ENCODE peak calls at places on chromosomes 12 and 14, in seven cellular contexts. I, P, J, Q, L, G and X are unnamed samples.

GRCh38 chr12:118842753-118843335 is 138.5 kb upstream of the SRRM4 start:
- DNase-seq in I (no peak), P (no peak), J (no peak), Q (no peak), L (no peak), G (no peak), X (no peak)

GRCh38 chr12:91215940-91216454 is 33.4 kb upstream of the DCN start:
- DNase-seq in I (no peak), P (no peak), J (no peak), Q (peak; percentile 29), L (no peak), G (no peak), X (no peak)

GRCh38 chr12:96249196-96250118 is 55.3 kb downstream of the ELK3 start:
- DNase-seq in I (no peak), P (no peak), J (no peak), Q (peak; percentile 77), L (no peak), G (no peak), X (no peak)

GRCh38 chr12:113030875-113031525 is 25.5 kb upstream of the DTX1 start:
- DNase-seq in I (no peak), P (peak; percentile 82), J (peak; percentile 24), Q (peak; percentile 58), L (peak; percentile 66), G (peak; percentile 89), X (no peak)

GRCh38 chr12:103852498-103852992 is 11.5 kb upstream of the NT5DC3 start:
- DNase-seq in I (no peak), P (no peak), J (no peak), Q (no peak), L (peak; percentile 82), G (no peak), X (no peak)

GRCh38 chr14:67515386-67516079 is 17.6 kb upstream of the PLEKHH1 start:
- DNase-seq in I (peak; percentile 74), P (no peak), J (no peak), Q (no peak), L (no peak), G (peak; percentile 53), X (peak; percentile 41)

GRCh38 chr12:13088503-13088902 is 15.0 kb downstream of the GSG1 start:
- DNase-seq in I (no peak), P (no peak), J (no peak), Q (no peak), L (no peak), G (peak; percentile 70), X (no peak)

GRCh38 chr14:69996197-69996596 is 117.0 kb downstream of the SMOC1 start:
- DNase-seq in I (no peak), P (no peak), J (no peak), Q (peak; percentile 49), L (peak; percentile 97), G (no peak), X (no peak)

GRCh38 chr14:54570651-54571415 is 3.9 kb downstream of the SAMD4A start:
- DNase-seq in I (no peak), P (no peak), J (no peak), Q (peak; percentile 92), L (peak; percentile 75), G (no peak), X (no peak)

GRCh38 chr14:67276131-67276530 is 34.9 kb downstream of the PALS1 start:
- DNase-seq in I (no peak), P (no peak), J (no peak), Q (no peak), L (no peak), G (no peak), X (no peak)

GRCh38 chr12:41962171-41962572 is 182.5 kb downstream of the GXYLT1 start:
- DNase-seq in I (no peak), P (no peak), J (peak; percentile 4), Q (no peak), L (no peak), G (no peak), X (no peak)

GRCh38 chr12:203462-204260 is 10.3 kb downstream of the SLC6A12 start:
- DNase-seq in I (peak; percentile 71), P (no peak), J (peak; percentile 69), Q (no peak), L (no peak), G (peak; percentile 71), X (no peak)

GRCh38 chr12:64669270-64669842 is 59.1 kb downstream of the RASSF3 start:
- DNase-seq in I (peak; percentile 67), P (no peak), J (peak; percentile 17), Q (no peak), L (peak; percentile 17), G (peak; percentile 68), X (peak; percentile 77)

GRCh38 chr14:91985521-91986255 is 38.2 kb upstream of the FBLN5 start:
- DNase-seq in I (no peak), P (no peak), J (no peak), Q (peak; percentile 59), L (no peak), G (no peak), X (no peak)

GRCh38 chr12:54412348-54412747 is 6.7 kb downstream of the ITGA5 start:
- DNase-seq in I (no peak), P (no peak), J (no peak), Q (no peak), L (no peak), G (no peak), X (no peak)

GRCh38 chr12:54412786-54413185 is 6.3 kb downstream of the ITGA5 start:
- DNase-seq in I (no peak), P (no peak), J (no peak), Q (no peak), L (no peak), G (no peak), X (peak; percentile 82)

GRCh38 chr12:54409267-54409666 is 9.8 kb downstream of the ITGA5 start:
- DNase-seq in I (no peak), P (no peak), J (no peak), Q (no peak), L (no peak), G (no peak), X (no peak)

GRCh38 chr12:54413284-54414190 is 5.5 kb downstream of the ITGA5 start:
- DNase-seq in I (no peak), P (no peak), J (no peak), Q (no peak), L (no peak), G (no peak), X (peak; percentile 55)

GRCh38 chr12:54411398-54412241 is 7.4 kb downstream of the ITGA5 start:
- DNase-seq in I (no peak), P (no peak), J (peak; percentile 35), Q (peak; percentile 87), L (peak; percentile 99), G (peak; percentile 76), X (peak; percentile 71)
- H3K4me1 ChIP-seq in I (peaks cover 12% of the 10 kb centered on the region), P (no peaks in the 10 kb centered on the region), J (no peaks in the 10 kb centered on the region), Q (peaks cover 39% of the 10 kb centered on the region), L (peaks cover 46% of the 10 kb centered on the region), G (no peaks in the 10 kb centered on the region), X (peaks cover 7% of the 10 kb centered on the region)

GRCh38 chr12:65670775-65671174 is 153.5 kb upstream of the HMGA2 start:
- DNase-seq in I (no peak), P (no peak), J (no peak), Q (no peak), L (peak; percentile 99), G (no peak), X (no peak)

GRCh38 chr12:65672441-65672840 is 151.8 kb upstream of the HMGA2 start:
- DNase-seq in I (no peak), P (no peak), J (no peak), Q (no peak), L (peak; percentile 33), G (no peak), X (no peak)

GRCh38 chr12:65673291-65673690 is 151.0 kb upstream of the HMGA2 start:
- DNase-seq in I (no peak), P (no peak), J (no peak), Q (no peak), L (peak; percentile 36), G (no peak), X (no peak)

GRCh38 chr12:65675141-65675621 is 149.1 kb upstream of the HMGA2 start:
- DNase-seq in I (no peak), P (no peak), J (no peak), Q (peak; percentile 93), L (no peak), G (no peak), X (no peak)

GRCh38 chr12:65673732-65674131 is 150.6 kb upstream of the HMGA2 start:
- DNase-seq in I (no peak), P (no peak), J (no peak), Q (peak; percentile 77), L (no peak), G (no peak), X (no peak)
- TF ChIP-seq CTCF in I (no peak), P (no peak), J (no peak), Q (peak; percentile 27), L (peak; percentile 46), G (no peak), X (no peak)

GRCh38 chr12:55847603-55848329 is 5.0 kb upstream of the MMP19 start:
- DNase-seq in I (no peak), P (no peak), J (peak; percentile 61), Q (peak; percentile 100), L (peak; percentile 91), G (no peak), X (peak; percentile 71)

GRCh38 chr12:55847033-55847432 is 4.3 kb upstream of the MMP19 start:
- DNase-seq in I (no peak), P (no peak), J (no peak), Q (peak; percentile 72), L (peak; percentile 32), G (no peak), X (no peak)

GRCh38 chr12:55845785-55846496 is 3.2 kb upstream of the MMP19 start:
- DNase-seq in I (no peak), P (no peak), J (no peak), Q (no peak), L (no peak), G (no peak), X (no peak)

GRCh38 chr12:55843431-55843830 is 695 bp upstream of the MMP19 start:
- DNase-seq in I (no peak), P (no peak), J (no peak), Q (no peak), L (no peak), G (peak; percentile 28), X (no peak)

DNA sequence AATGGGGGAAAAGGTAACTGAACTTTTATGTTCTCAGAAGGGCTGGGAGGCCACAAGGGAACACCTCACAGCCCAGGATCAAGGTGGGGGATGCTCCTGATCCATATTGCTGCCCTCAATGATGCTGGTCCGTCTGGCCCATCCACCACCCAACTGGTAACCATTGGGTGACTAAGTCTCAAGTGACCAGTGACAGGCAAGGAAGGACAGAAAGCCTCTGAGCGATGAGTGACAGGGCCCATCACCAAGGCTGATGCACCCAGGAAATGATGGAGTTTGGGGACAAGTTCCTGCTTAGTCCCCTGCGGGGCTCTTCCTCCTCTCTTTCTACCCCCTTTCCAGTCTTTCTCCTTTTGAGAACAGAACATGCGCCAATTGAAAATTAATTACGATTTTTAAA is 2.6 kb upstream of the MMP19 start:
- DNase-seq in I (no peak), P (no peak), J (no peak), Q (no peak), L (no peak), G (no peak), X (no peak)
- H3K4me1 ChIP-seq in I (no peaks in the 10 kb centered on the region), P (peaks cover 11% of the 10 kb centered on the region), J (peaks cover 8% of the 10 kb centered on the region), Q (peaks cover 15% of the 10 kb centered on the region), L (peaks cover 27% of the 10 kb centered on the region), G (no peaks in the 10 kb centered on the region), X (no peaks in the 10 kb centered on the region)

DNA sequence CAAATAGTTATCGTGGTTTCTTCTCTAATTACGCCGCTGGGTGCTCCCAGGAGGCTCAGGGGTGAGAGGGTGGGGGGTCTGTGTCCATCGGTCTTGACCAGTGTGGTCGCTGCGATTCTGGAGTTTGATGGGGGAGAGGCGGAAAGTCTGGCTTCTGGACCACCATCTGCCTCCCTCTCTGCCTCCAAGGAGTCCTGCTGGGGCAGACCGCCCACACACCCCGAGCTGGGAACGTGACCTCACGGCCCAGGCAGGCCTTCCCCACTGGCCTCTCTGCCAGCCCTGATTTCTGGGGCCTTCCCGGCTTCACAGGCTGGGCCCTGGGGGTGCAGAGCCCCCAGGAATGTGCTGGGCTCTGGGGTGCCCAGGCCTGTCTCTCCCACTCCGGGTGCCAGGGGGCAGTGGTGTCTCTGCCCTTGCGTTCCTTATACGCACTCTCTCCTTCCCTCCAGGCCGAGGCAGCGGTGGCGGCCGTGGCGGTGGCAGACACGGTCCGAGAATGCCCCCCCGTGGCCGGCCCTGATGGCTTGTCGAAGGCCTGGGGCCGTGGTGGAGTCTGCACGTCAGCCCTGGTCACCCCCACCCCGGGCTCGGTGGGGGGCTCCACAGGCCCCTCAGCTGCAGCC is 19.0 kb downstream of the KIF26A start:
- DNase-seq in I (no peak), P (no peak), J (no peak), Q (no peak), L (no peak), G (no peak), X (no peak)
- TF ChIP-seq CTCF in I (no peak), P (peak; percentile 10), J (no peak), Q (no peak), L (no peak), G (peak; percentile 55), X (no peak)